ENCODE peak calls at places on chromosome 12, in five cellular contexts. L, O, A, M and Q are unnamed samples.

GRCh38 chr12:28033538-28033915 is 61.0 kb upstream of the PTHLH start:
- DNase-seq in L (no peak), M (no peak), O (no peak), A (no peak), Q (no peak)

GRCh38 chr12:3216726-3217682 is 139.8 kb downstream of the TSPAN9 start:
- DNase-seq in L (no peak), O (no peak), A (no peak), M (no peak), Q (no peak)

GRCh38 chr12:12323606-12324005 is 26.4 kb downstream of the MANSC1 start:
- DNase-seq in O (no peak), M (no peak), A (no peak), L (no peak), Q (no peak)

GRCh38 chr12:88336071-88336768 is 194.1 kb downstream of the TMTC3 start:
- DNase-seq in O (no peak), L (no peak), A (no peak), M (no peak), Q (no peak)

GRCh38 chr12:30797689-30798088 is 42.9 kb upstream of the CAPRIN2 start:
- DNase-seq in M (no peak), O (no peak), L (no peak), A (no peak), Q (no peak)

GRCh38 chr12:83826112-83826511 is 1086.5 kb downstream of the SLC6A15 start:
- DNase-seq in A (no peak), M (no peak), O (peak; percentile 11), L (no peak), Q (peak; percentile 39)

GRCh38 chr12:2957816-2958431 is 1.3 kb upstream of the TEAD4 start:
- DNase-seq in M (no peak), L (peak; percentile 34), A (no peak), O (no peak), Q (no peak)

GRCh38 chr12:115135800-115136211 is 451.8 kb upstream of the TBX3 start:
- DNase-seq in O (no peak), A (no peak), M (no peak), L (no peak), Q (no peak)

GRCh38 chr12:98352835-98353234 is 162.6 kb upstream of the TMPO start:
- DNase-seq in M (no peak), L (peak; percentile 26), O (no peak), A (no peak), Q (no peak)

GRCh38 chr12:7130537-7130790 is 293 bp downstream of the CLSTN3 start:
- DNase-seq in L (no peak), M (no peak), O (no peak), A (no peak), Q (no peak)

GRCh38 chr12:79782197-79782890 is 91.6 kb upstream of the PAWR start:
- DNase-seq in O (no peak), L (no peak), M (no peak), A (no peak), Q (no peak)

DNA sequence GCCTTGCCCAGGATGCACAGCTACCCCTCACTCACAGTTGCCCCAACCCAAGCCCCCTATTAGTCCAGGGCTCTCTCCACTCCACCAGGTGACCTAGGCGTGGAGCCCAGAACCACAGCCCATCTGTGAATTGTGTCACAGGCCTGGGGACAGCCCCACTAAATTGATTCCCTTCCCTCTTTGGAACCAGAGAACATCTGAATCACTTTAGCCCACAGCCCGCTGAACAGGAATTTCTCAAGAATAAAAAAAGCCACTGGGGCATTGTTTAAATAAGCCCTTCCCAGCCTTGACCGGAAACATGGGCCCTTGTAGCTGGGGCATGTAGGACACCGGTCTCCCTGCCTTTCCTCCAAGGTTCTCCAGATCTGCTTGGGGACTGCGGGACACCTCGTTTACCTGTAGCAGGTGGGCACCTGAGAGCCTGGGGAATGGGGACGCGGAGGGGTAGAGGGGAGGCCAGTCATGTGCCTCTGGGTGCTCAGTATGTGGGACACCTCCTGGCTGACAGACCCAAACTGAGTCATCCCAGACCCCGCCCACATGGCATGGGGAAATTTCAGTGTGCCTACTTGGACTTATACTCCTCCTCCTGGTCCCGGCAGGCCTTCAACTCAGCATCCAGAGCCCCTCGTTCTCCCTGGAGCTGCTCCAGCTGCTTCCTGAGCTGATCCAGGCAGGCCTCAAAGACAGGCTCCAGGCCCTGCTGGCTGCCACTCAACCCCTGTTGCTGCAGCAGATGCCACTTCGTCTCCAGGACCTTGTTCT is 1.3 kb downstream of the KRT78 start:
- DNase-seq in L (no peak), O (no peak), A (no peak), M (no peak), Q (no peak)
- TF ChIP-seq KDM1A in L (no peak), O (no peak), A (no peak), M (no peak), Q (no peak)

DNA sequence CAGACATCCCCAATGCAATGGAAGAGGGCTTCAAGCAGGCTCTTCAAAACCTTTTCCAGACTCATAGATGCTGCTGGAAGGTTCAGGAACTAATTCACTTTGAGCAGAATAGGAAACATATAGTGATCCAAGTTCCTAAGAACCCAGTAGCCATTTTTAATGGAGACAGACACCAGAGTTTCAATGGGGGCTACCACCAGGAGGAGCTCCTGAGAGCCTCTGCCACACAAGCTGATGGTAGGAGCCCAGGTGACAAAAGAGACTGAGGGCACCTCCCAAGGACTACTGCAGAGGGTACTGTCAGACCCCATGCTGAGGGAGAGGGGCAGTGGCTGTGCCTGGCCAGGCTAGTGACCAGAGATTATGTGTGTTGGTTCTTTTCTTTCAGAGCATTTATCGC is 45.9 kb downstream of the IFNG start:
- DNase-seq in M (no peak), O (no peak), A (no peak), L (no peak), Q (no peak)
- TF ChIP-seq KDM1A in M (no peak), O (no peak), A (no peak), L (no peak), Q (no peak)

GRCh38 chr12:54416908-54417603 is 2.0 kb downstream of the ITGA5 start:
- DNase-seq in L (no peak), M (no peak), A (no peak), O (peak; percentile 51), Q (no peak)
- TF ChIP-seq KDM1A in L (no peak), M (no peak), A (no peak), O (no peak), Q (no peak)

GRCh38 chr12:58386136-58386535 is 444.8 kb downstream of the ATP23 start:
- DNase-seq in M (no peak), L (no peak), O (no peak), A (no peak), Q (no peak)

GRCh38 chr12:58393152-58393551 is 451.8 kb downstream of the ATP23 start:
- DNase-seq in L (no peak), A (no peak), M (no peak), O (no peak), Q (no peak)

GRCh38 chr12:58388261-58388660 is 446.9 kb downstream of the ATP23 start:
- DNase-seq in L (no peak), O (no peak), A (no peak), M (no peak), Q (no peak)

DNA sequence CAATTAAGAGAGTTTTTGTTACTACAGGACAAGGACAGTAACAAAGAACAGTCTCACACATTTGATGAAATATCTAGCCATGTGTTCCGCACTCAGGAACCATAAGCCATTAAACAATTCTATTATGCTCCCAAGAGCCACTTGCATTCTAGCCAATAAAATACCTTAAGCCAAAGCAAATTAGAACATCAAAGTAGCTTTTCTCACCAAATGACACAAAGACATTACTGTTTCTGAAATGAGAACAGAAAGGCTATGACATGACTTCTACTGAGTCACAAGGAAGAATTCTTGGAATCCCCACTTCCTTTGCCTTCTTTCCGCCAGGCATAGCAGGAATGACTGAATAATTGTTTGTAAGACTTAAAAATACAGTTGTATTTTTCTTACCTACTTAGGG is 445.8 kb downstream of the ATP23 start:
- DNase-seq in O (no peak), A (no peak), L (no peak), M (no peak), Q (no peak)
- TF ChIP-seq KDM1A in O (no peak), A (no peak), L (no peak), M (no peak), Q (no peak)

DNA sequence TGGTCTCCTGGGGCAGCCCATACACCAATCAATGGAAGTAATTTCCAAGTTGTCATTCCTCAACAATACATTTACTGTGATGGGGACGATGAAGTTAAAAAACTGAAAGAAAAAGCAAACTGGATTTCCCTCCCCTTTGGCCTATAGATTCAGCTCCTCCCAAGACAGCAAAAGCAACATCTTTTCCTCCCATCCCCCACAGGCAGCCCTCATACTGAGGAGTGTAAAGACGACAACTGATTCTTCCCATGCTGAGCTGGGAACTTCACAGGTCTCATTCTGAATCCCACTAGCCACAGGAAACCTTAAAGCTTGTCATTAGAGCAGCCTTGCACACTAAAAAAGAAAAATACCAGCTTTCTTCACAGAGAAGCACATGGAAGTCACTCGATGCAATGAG is 48.5 kb downstream of the PITPNM2 start:
- DNase-seq in L (no peak), O (no peak), M (no peak), A (no peak), Q (no peak)
- TF ChIP-seq KDM1A in L (no peak), O (no peak), M (no peak), A (no peak), Q (no peak)

GRCh38 chr12:123364532-123365140 is at the start of gene SBNO1:
- DNase-seq in O (peak; percentile 94), A (peak; percentile 58), L (peak; percentile 83), M (peak; percentile 71), Q (no peak)
- TF ChIP-seq KDM1A in O (peak; percentile 45), A (no peak), L (no peak), M (no peak), Q (no peak)

GRCh38 chr12:26149963-26150362 is 25.1 kb upstream of the BHLHE41 start:
- DNase-seq in O (no peak), M (no peak), A (no peak), L (no peak), Q (no peak)

GRCh38 chr12:26150737-26151450 is 26.1 kb upstream of the BHLHE41 start:
- DNase-seq in O (no peak), L (no peak), A (no peak), M (no peak), Q (no peak)

GRCh38 chr12:26153421-26154154 is 28.8 kb upstream of the BHLHE41 start:
- DNase-seq in L (peak; percentile 55), M (peak; percentile 75), O (no peak), A (no peak), Q (no peak)

GRCh38 chr12:26156201-26156871 is 31.5 kb upstream of the BHLHE41 start:
- DNase-seq in O (no peak), M (no peak), A (peak; percentile 99), L (no peak), Q (no peak)

GRCh38 chr12:26152507-26153102 is 27.8 kb upstream of the BHLHE41 start:
- DNase-seq in O (no peak), A (no peak), L (no peak), M (no peak), Q (no peak)
- TF ChIP-seq KDM1A in O (no peak), A (no peak), L (no peak), M (no peak), Q (no peak)